ENCODE peak calls at places on chromosomes 16 and 17, in nine cellular contexts. D, H, N, F, M, B, V, G and P are unnamed samples.

GRCh38 chr16:6446370-6446769 is 886.3 kb upstream of the RBFOX1 start:
- DNase-seq in N (no peak), D (no peak), G (no peak), H (no peak), B (no peak), M (no peak), V (no peak), F (no peak), P (no peak)

GRCh38 chr17:80785477-80786178 is 206.0 kb upstream of the CHMP6 start:
- DNase-seq in V (peak), F (no peak), M (no peak), B (peak), N (no peak), G (peak), D (no peak), H (no peak), P (no peak)

GRCh38 chr17:350706-351435 is 1.7 kb downstream of the RPH3AL start:
- DNase-seq in N (no peak), F (no peak), V (no peak), B (peak), G (no peak), M (peak), D (no peak), H (no peak), P (peak)

GRCh38 chr17:10197721-10198508 is 491 bp downstream of the GAS7 start:
- DNase-seq in N (no peak), B (peak), F (no peak), V (no peak), M (no peak), G (no peak), D (no peak), H (no peak), P (no peak)

GRCh38 chr17:7045492-7046126 is 1.7 kb upstream of the SLC16A11 start:
- DNase-seq in D (no peak), V (no peak), M (peak), F (no peak), B (no peak), H (no peak), N (peak), G (peak), P (peak)

GRCh38 chr16:50859628-50860360 is 117.9 kb downstream of the CYLD start:
- DNase-seq in D (no peak), F (no peak), H (no peak), V (no peak), M (no peak), B (no peak), N (no peak), G (no peak), P (no peak)

GRCh38 chr16:25148568-25149215 is 37.1 kb downstream of the LCMT1 start:
- DNase-seq in F (no peak), N (no peak), H (no peak), V (no peak), M (no peak), G (no peak), D (no peak), B (no peak), P (no peak)

GRCh38 chr17:66542183-66542966 is 240.0 kb downstream of the PRKCA start:
- DNase-seq in N (no peak), B (no peak), D (no peak), V (no peak), G (no peak), M (no peak), F (no peak), H (no peak), P (no peak)

GRCh38 chr17:57685499-57686132 is 59.5 kb downstream of the CCDC182 start:
- DNase-seq in M (no peak), G (no peak), B (no peak), V (no peak), D (no peak), H (no peak), N (no peak), F (no peak), P (no peak)

GRCh38 chr17:1577186-1577585 is 14.6 kb upstream of the PITPNA start:
- DNase-seq in B (peak), H (peak), V (no peak), F (peak), D (no peak), N (no peak), G (no peak), M (no peak), P (peak)

GRCh38 chr17:6024576-6024975 is 45.6 kb upstream of the WSCD1 start:
- DNase-seq in F (no peak), D (no peak), G (no peak), B (no peak), M (no peak), H (no peak), V (no peak), N (no peak), P (no peak)

GRCh38 chr17:7019839-7020519 is 2.9 kb upstream of the BCL6B start:
- DNase-seq in B (peak), F (no peak), H (no peak), N (no peak), M (peak), D (no peak), G (peak), V (no peak), P (no peak)

GRCh38 chr17:1970843-1971384 is 54.2 kb downstream of the RTN4RL1 start:
- DNase-seq in N (no peak), H (no peak), F (no peak), G (no peak), M (no peak), V (no peak), B (no peak), D (no peak), P (no peak)

GRCh38 chr17:80443916-80444708 is 29.1 kb downstream of the ENDOV start:
- DNase-seq in M (no peak), F (no peak), G (peak), H (no peak), N (no peak), D (no peak), B (no peak), V (no peak), P (no peak)

GRCh38 chr17:64412944-64413381 is 22.3 kb upstream of the PECAM1 start:
- DNase-seq in D (no peak), B (no peak), V (no peak), N (no peak), H (no peak), G (no peak), M (no peak), F (no peak), P (no peak)

GRCh38 chr16:10076037-10076436 is 106.2 kb downstream of the GRIN2A start:
- DNase-seq in B (no peak), N (no peak), M (no peak), F (no peak), V (no peak), G (no peak), D (no peak), H (no peak), P (no peak)

GRCh38 chr17:79937981-79938695 is 97.5 kb downstream of the TBC1D16 start:
- DNase-seq in V (no peak), G (no peak), M (no peak), D (no peak), H (no peak), B (no peak), F (no peak), N (no peak), P (no peak)

GRCh38 chr16:88784074-88784855 is 755 bp downstream of the PIEZO1 start:
- DNase-seq in D (no peak), M (peak), B (peak), H (no peak), G (no peak), F (no peak), V (no peak), N (no peak), P (peak)

GRCh38 chr16:64152010-64152767 is 969.7 kb downstream of the CDH11 start:
- DNase-seq in N (no peak), H (no peak), B (no peak), M (no peak), D (no peak), G (no peak), V (no peak), F (no peak), P (no peak)

GRCh38 chr16:25110392-25110947 is 1.1 kb upstream of the LCMT1 start:
- DNase-seq in H (no peak), D (no peak), N (no peak), M (no peak), V (peak), G (no peak), B (no peak), F (no peak), P (no peak)

GRCh38 chr17:64192588-64192987 is 62.6 kb upstream of the ERN1 start:
- DNase-seq in D (no peak), B (no peak), H (no peak), F (no peak), M (no peak), G (no peak), V (no peak), N (no peak), P (no peak)

GRCh38 chr17:5580974-5581373 is 3.3 kb downstream of the NLRP1 start:
- DNase-seq in D (no peak), M (no peak), N (no peak), V (no peak), F (no peak), H (no peak), B (no peak), G (no peak), P (no peak)

GRCh38 chr17:68514809-68515208 is 2.6 kb downstream of the PRKAR1A start:
- DNase-seq in D (no peak), M (no peak), V (no peak), H (no peak), G (no peak), F (no peak), B (no peak), N (no peak), P (no peak)

GRCh38 chr17:2085648-2085949 is 30.7 kb downstream of the HIC1 start:
- DNase-seq in V (no peak), F (no peak), G (no peak), B (no peak), D (no peak), N (no peak), H (no peak), M (no peak), P (peak)

GRCh38 chr17:82105882-82106696 is 8.1 kb upstream of the FASN start:
- DNase-seq in V (no peak), F (no peak), H (no peak), G (no peak), D (peak), N (peak), M (peak), B (peak), P (no peak)

GRCh38 chr16:88529596-88529995 is 40.6 kb upstream of the ZC3H18 start:
- DNase-seq in G (no peak), V (no peak), B (no peak), N (no peak), F (no peak), H (no peak), M (no peak), D (no peak), P (no peak)

GRCh38 chr16:52203096-52203495 is 343.8 kb downstream of the TOX3 start:
- DNase-seq in V (no peak), B (no peak), D (no peak), H (no peak), G (no peak), N (no peak), M (no peak), F (no peak), P (no peak)

GRCh38 chr17:67571478-67571877 is 146.3 kb upstream of the NOL11 start:
- DNase-seq in H (no peak), M (no peak), V (no peak), F (no peak), D (no peak), G (no peak), N (no peak), B (no peak), P (no peak)

GRCh38 chr17:79050591-79050990 is 24.0 kb upstream of the ENGASE start:
- DNase-seq in D (no peak), F (no peak), V (no peak), G (no peak), B (peak), M (no peak), N (no peak), H (no peak), P (no peak)

GRCh38 chr16:86525696-86526095 is 15.4 kb downstream of the FOXF1 start:
- DNase-seq in H (no peak), B (peak), N (no peak), V (no peak), M (no peak), D (no peak), G (no peak), F (no peak), P (no peak)

GRCh38 chr16:13438064-13438463 is 481.9 kb upstream of the ERCC4 start:
- DNase-seq in G (no peak), F (no peak), M (no peak), V (no peak), N (no peak), H (no peak), B (no peak), D (no peak), P (no peak)